ENCODE peak calls at places on chromosome 1, in seven cellular contexts. O is K562, J is HCT116, E is GM12878, Q is HepG2, W is H1, M is SK-N-SH. D is an unnamed sample.

GRCh38 chr1:37159102-37159501 is 124.8 kb upstream of the GRIK3 start:
- DNase-seq in E (no peak), J (peak; percentile 27), Q (no peak), W (peak; percentile 47), M (no peak), O (peak; percentile 44), D (no peak)

GRCh38 chr1:176959461-176959860 is 205.1 kb downstream of the ASTN1 start:
- DNase-seq in E (no peak), J (no peak), M (no peak), W (no peak), Q (no peak), O (no peak), D (no peak)

GRCh38 chr1:172477741-172478140 is 33.9 kb upstream of the PIGC start:
- DNase-seq in Q (no peak), E (no peak), J (no peak), W (no peak), O (no peak), M (no peak), D (no peak)

GRCh38 chr1:46368781-46369180 is 25.3 kb upstream of the FAAH start:
- DNase-seq in E (no peak), Q (no peak), O (no peak), W (no peak), M (no peak), J (no peak), D (no peak)

GRCh38 chr1:75908717-75909152 is 23.5 kb downstream of the ASB17 start:
- DNase-seq in J (peak; percentile 40), M (peak; percentile 29), O (no peak), Q (peak; percentile 31), W (peak; percentile 55), E (peak; percentile 7), D (peak; percentile 4)

GRCh38 chr1:26553942-26554682 is 24.6 kb downstream of the RPS6KA1 start:
- DNase-seq in W (no peak), E (no peak), O (no peak), Q (no peak), J (no peak), M (no peak), D (no peak)

GRCh38 chr1:181104790-181105133 is 16.3 kb downstream of the IER5 start:
- DNase-seq in W (no peak), Q (peak; percentile 39), M (no peak), J (no peak), E (no peak), O (peak; percentile 71), D (no peak)

GRCh38 chr1:16055613-16056520 is 12.3 kb downstream of the CLCNKB start:
- DNase-seq in W (peak; percentile 98), J (peak; percentile 87), M (peak; percentile 96), Q (peak; percentile 77), E (peak; percentile 33), O (peak; percentile 97), D (peak; percentile 82)

GRCh38 chr1:13823936-13824335 is 123.9 kb downstream of the PRDM2 start:
- DNase-seq in E (no peak), J (no peak), Q (no peak), W (no peak), M (peak; percentile 1), O (no peak), D (no peak)

GRCh38 chr1:175078629-175079028 is 11.0 kb downstream of the TNN start:
- DNase-seq in E (no peak), O (no peak), Q (no peak), J (no peak), M (no peak), W (no peak), D (no peak)

GRCh38 chr1:54463259-54464030 is 57.3 kb upstream of the SSBP3 start:
- DNase-seq in J (no peak), Q (no peak), W (no peak), M (peak; percentile 37), O (peak; percentile 40), E (no peak), D (no peak)

GRCh38 chr1:54462597-54463258 is 56.5 kb upstream of the SSBP3 start:
- DNase-seq in O (no peak), Q (no peak), J (no peak), W (no peak), E (no peak), M (no peak), D (no peak)

GRCh38 chr1:54464031-54464476 is 57.9 kb upstream of the SSBP3 start:
- DNase-seq in W (no peak), O (no peak), E (no peak), J (no peak), Q (no peak), M (peak; percentile 11), D (no peak)

GRCh38 chr1:54464477-54465146 is 58.4 kb upstream of the SSBP3 start:
- DNase-seq in J (no peak), O (peak; percentile 93), E (no peak), W (peak; percentile 52), M (peak; percentile 32), Q (no peak), D (no peak)

DNA sequence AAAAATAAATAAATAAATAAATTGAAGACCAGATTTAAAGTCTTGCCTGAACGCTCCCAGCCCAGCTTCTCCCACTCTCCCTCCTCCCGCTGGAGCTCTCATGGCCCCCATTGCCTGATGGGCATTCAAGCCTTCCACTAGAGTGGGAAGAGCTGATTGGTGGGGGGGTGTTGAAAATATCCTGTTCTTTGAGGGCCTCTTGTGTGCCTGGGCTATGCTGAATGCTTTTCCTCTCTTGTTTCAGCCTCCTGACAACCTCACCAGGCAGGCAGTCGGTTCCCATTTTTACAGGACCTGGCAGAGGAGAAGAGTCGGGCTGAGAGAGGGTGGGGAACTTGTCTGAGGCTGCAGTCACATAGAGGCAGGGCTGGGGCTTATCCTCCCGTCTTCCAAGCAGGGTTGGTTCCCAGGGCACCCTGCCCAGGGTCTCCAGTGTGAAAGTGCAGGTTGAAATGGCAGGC is 59.2 kb upstream of the SSBP3 start:
- DNase-seq in W (peak; percentile 45), E (no peak), J (no peak), O (no peak), M (peak; percentile 18), Q (no peak), D (no peak)
- TF ChIP-seq RAD21 in W (no peak), E (no peak), J (no peak), O (no peak), M (no peak), Q (no peak), D (no peak)

DNA sequence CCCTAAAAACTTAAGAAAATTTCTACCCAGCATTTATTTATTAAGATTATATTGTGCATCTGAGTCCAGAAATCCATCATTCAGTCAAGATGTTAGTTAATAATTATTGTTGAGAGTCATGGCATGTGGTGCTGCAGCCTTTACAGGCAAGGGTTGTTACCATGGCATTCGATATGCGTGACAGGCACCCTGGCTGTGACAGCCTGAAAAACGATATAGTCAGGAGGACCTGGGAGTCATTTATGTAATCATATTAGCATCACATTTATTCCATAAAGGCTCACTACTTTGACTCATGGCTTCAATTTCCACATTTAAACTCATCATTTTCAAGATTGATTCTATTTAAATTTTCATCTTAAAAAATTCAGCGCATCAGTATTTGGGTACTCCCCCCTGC is 68.0 kb downstream of the CACHD1 start:
- DNase-seq in Q (no peak), W (no peak), M (peak; percentile 30), E (no peak), O (no peak), J (no peak), D (no peak)
- TF ChIP-seq MAX in Q (no peak), W (no peak), M (no peak), E (no peak), O (no peak), J (no peak), D (no peak)

GRCh38 chr1:233518344-233518743 is 95.6 kb upstream of the KCNK1 start:
- DNase-seq in O (peak; percentile 81), M (peak; percentile 39), Q (no peak), J (peak; percentile 65), E (no peak), W (peak; percentile 89), D (peak; percentile 63)
- TF ChIP-seq RAD21 in O (peak; percentile 77), M (peak; percentile 51), Q (no peak), J (peak; percentile 82), E (peak; percentile 67), W (peak; percentile 59), D (peak; percentile 47)

GRCh38 chr1:157595356-157595755 is 2.5 kb downstream of the FCRL4 start:
- DNase-seq in W (no peak), O (no peak), Q (no peak), M (no peak), J (no peak), E (peak; percentile 78), D (no peak)
- TF ChIP-seq MAX in W (no peak), O (no peak), Q (no peak), M (no peak), J (no peak), E (no peak), D (no peak)

DNA sequence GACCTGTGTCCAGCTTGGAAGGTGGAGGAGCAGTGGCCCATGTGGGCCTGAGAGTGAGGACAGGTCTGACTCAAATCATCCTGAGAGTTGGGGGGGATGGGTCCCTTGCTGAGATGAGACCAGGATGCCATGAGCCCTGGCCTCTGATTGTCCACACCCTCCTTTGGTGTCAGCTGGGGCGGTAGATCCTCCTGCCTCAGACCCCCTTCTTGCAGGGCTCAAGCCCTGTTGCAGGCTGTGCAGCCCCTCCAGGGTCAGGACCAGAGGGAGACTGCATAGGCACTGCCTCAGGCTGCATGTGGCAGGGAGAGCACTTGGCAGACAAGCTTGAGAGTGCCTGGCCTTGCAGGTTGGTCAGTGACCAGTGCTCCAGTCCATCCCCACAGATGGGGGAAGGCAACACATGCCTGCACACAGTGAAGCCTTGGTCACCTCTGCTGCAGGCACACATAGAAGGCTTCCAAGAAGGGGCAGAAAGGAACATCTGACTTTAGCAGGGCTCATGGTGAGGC is 82.2 kb upstream of the ACTRT2 start:
- DNase-seq in M (no peak), J (no peak), Q (no peak), W (no peak), E (no peak), O (no peak), D (no peak)
- TF ChIP-seq RAD21 in M (no peak), J (no peak), Q (no peak), W (no peak), E (no peak), O (no peak), D (no peak)

DNA sequence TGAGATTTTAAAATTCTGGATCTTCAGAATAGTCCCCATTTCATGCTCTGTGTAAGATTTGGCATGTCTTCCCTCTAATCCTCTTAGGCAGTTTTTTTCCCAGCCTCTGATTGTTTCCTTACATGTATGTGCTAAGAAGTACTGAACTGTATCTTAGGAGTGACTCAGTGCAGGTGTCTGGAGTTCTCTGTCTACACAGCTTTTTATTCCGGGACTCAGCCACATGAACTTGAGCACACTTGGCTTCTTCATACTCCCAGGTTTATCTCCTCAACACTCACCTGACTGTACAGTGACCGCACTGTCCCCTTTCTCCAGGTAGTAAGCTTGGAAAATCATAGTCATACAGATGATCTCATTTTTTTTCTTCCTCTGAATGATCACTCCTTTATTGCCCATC is 50.7 kb downstream of the SYT14 start:
- DNase-seq in J (no peak), E (no peak), W (no peak), M (no peak), Q (no peak), O (no peak), D (no peak)
- TF ChIP-seq MAX in J (no peak), E (no peak), W (no peak), M (no peak), Q (no peak), O (no peak), D (no peak)